ENCODE peak calls at places on chromosomes 13 and 19, in nine cellular contexts. Q is stimulated activated CD4-positive, alpha-beta T cell treated with anti-CD3 and anti-CD28 coated beads, Interleukin-4, amount 100 ng/mL, for 1 hour; J is SHP77; N is AG08396; I is SK-N-SH; M is activated B cell treated with CpG ODN at 0.5 μM for 24 hours; G is endothelial cell; F is suprapubic skin; D is uterus. H is an unnamed sample.

GRCh38 chr13:41284512-41285288 is 21.3 kb upstream of the MTRF1 start:
- DNase-seq in J (no peak), G (no peak), M (no peak), N (peak), F (no peak), D (no peak), I (no peak), Q (no peak), H (no peak)

GRCh38 chr19:10747674-10748073 is 29.8 kb downstream of the DNM2 start:
- DNase-seq in Q (no peak), N (no peak), G (no peak), J (no peak), M (no peak), F (no peak), D (no peak), I (no peak), H (no peak)

GRCh38 chr19:28934626-28935025 is 278.3 kb downstream of the UQCRFS1 start:
- DNase-seq in M (no peak), G (no peak), F (no peak), N (peak), D (no peak), Q (no peak), I (no peak), J (no peak), H (no peak)

GRCh38 chr13:111043575-111043982 is 71.5 kb upstream of the ARHGEF7 start:
- DNase-seq in N (no peak), Q (no peak), M (no peak), D (peak), G (no peak), J (no peak), F (no peak), I (no peak), H (no peak)

GRCh38 chr19:1223018-1223855 is 14.6 kb downstream of the CBARP start:
- DNase-seq in Q (no peak), J (peak), M (no peak), G (no peak), D (no peak), F (no peak), N (peak), I (peak), H (no peak)

GRCh38 chr19:35142531-35143230 is 374 bp upstream of the FXYD7 start:
- DNase-seq in N (peak), Q (peak), J (peak), D (peak), M (peak), F (no peak), G (peak), I (peak), H (no peak)

GRCh38 chr13:113186061-113186900 is 22.2 kb downstream of the PCID2 start:
- DNase-seq in I (no peak), F (no peak), Q (no peak), N (no peak), M (no peak), G (no peak), J (no peak), D (no peak), H (no peak)

GRCh38 chr13:112976526-112976925 is 7.5 kb downstream of the MCF2L start:
- DNase-seq in Q (no peak), I (no peak), G (no peak), M (no peak), N (no peak), J (no peak), D (no peak), F (no peak), H (no peak)

GRCh38 chr13:66933994-66934393 is 296.1 kb downstream of the PCDH9 start:
- DNase-seq in D (no peak), M (no peak), J (no peak), Q (no peak), I (no peak), G (no peak), F (no peak), N (no peak), H (no peak)

GRCh38 chr13:50224534-50224933 is 209.3 kb downstream of the KCNRG start:
- DNase-seq in N (no peak), D (no peak), G (no peak), F (no peak), M (no peak), J (no peak), I (no peak), Q (no peak), H (no peak)

GRCh38 chr13:51717786-51718398 is 86.1 kb downstream of the DHRS12 start:
- DNase-seq in J (no peak), N (no peak), D (no peak), Q (no peak), M (no peak), G (no peak), I (no peak), F (no peak), H (no peak)

GRCh38 chr13:23378009-23378632 is 55.4 kb downstream of the SACS start:
- DNase-seq in Q (peak), N (peak), I (no peak), G (no peak), D (peak), M (peak), J (no peak), F (no peak), H (no peak)

GRCh38 chr19:17860331-17860992 is 752 bp downstream of the RPL18A start:
- DNase-seq in M (no peak), N (no peak), D (no peak), J (no peak), G (no peak), I (no peak), Q (no peak), F (no peak), H (no peak)

GRCh38 chr19:6431891-6432290 is 1.7 kb downstream of the SLC25A41 start:
- DNase-seq in N (no peak), G (no peak), I (no peak), J (no peak), Q (no peak), F (no peak), D (no peak), M (no peak), H (no peak)

GRCh38 chr19:38544569-38545315 is 73.0 kb downstream of the MAP4K1 start:
- DNase-seq in F (no peak), G (no peak), Q (no peak), J (no peak), I (no peak), N (no peak), D (no peak), M (no peak), H (no peak)

GRCh38 chr19:19062454-19063182 is 1.2 kb upstream of the SLC25A42 start:
- DNase-seq in N (peak), D (no peak), Q (peak), I (no peak), M (no peak), G (no peak), J (no peak), F (no peak), H (no peak)

GRCh38 chr19:283395-283794 is 7.8 kb downstream of the PLPP2 start:
- DNase-seq in Q (no peak), D (no peak), N (no peak), G (no peak), I (peak), F (no peak), M (no peak), J (no peak), H (no peak)

GRCh38 chr19:13723206-13723605 is 41.1 kb upstream of the MRI1 start:
- DNase-seq in J (no peak), I (no peak), D (no peak), G (no peak), Q (no peak), M (no peak), F (no peak), N (no peak), H (no peak)

GRCh38 chr19:41904118-41904870 is 21.3 kb downstream of the ARHGEF1 start:
- DNase-seq in I (no peak), N (no peak), D (no peak), Q (no peak), F (no peak), G (no peak), J (peak), M (no peak), H (peak)

GRCh38 chr19:54021363-54021762 is 29.9 kb downstream of the CACNG6 start:
- DNase-seq in F (no peak), M (no peak), J (no peak), N (no peak), G (no peak), I (no peak), Q (no peak), D (no peak), H (no peak)

GRCh38 chr13:54913668-54914067 is 1885.1 kb downstream of the OLFM4 start:
- DNase-seq in Q (no peak), I (no peak), D (no peak), G (no peak), F (no peak), N (no peak), M (no peak), J (no peak), H (no peak)

GRCh38 chr19:21848706-21849105 is 12.7 kb upstream of the ZNF43 start:
- DNase-seq in D (no peak), F (no peak), M (no peak), G (no peak), Q (no peak), N (peak), I (no peak), J (no peak), H (no peak)

GRCh38 chr13:40190656-40191100 is 475.8 kb downstream of the FOXO1 start:
- DNase-seq in D (peak), N (peak), G (no peak), J (no peak), M (no peak), F (no peak), I (peak), Q (peak), H (no peak)

GRCh38 chr13:49404621-49405020 is 39.2 kb downstream of the CAB39L start:
- DNase-seq in N (no peak), M (no peak), Q (no peak), J (no peak), D (no peak), F (no peak), I (no peak), G (no peak), H (no peak)

GRCh38 chr13:94987869-94988268 is 275.5 kb upstream of the SOX21 start:
- DNase-seq in F (no peak), N (no peak), I (no peak), J (no peak), D (no peak), Q (no peak), G (no peak), M (no peak), H (no peak)

GRCh38 chr13:25286308-25286968 is 850 bp downstream of the MTMR6 start:
- DNase-seq in I (peak), N (peak), J (no peak), F (no peak), M (no peak), D (no peak), G (peak), Q (no peak), H (peak)

GRCh38 chr13:40126301-40127085 is 471.0 kb downstream of the COG6 start:
- DNase-seq in Q (no peak), I (no peak), F (no peak), M (no peak), G (no peak), D (no peak), N (no peak), J (no peak), H (no peak)

GRCh38 chr19:34316741-34317241 is 48.2 kb upstream of the GPI start:
- DNase-seq in M (no peak), I (no peak), G (no peak), D (no peak), J (no peak), N (peak), Q (no peak), F (no peak), H (no peak)

GRCh38 chr13:20570540-20570939 is 3.6 kb downstream of the IFT88 start:
- DNase-seq in J (no peak), M (no peak), G (no peak), N (no peak), D (no peak), Q (no peak), I (no peak), F (no peak), H (no peak)

GRCh38 chr19:48341006-48341405 is 15.7 kb downstream of the EMP3 start:
- DNase-seq in I (peak), Q (no peak), F (no peak), G (no peak), D (no peak), J (peak), N (no peak), M (no peak), H (peak)

GRCh38 chr13:80921556-80921955 is 580.6 kb upstream of the SPRY2 start:
- DNase-seq in N (no peak), Q (no peak), D (no peak), M (no peak), J (no peak), F (no peak), I (no peak), G (no peak), H (no peak)

GRCh38 chr13:19071161-19071936 is 110.3 kb downstream of the TUBA3C start:
- DNase-seq in N (no peak), I (no peak), F (no peak), D (no peak), Q (no peak), M (no peak), G (no peak), J (no peak), H (no peak)

H was measured in NCI-H1092 treated with DMSO at 0.1 percent for 48 hours.